ENCODE peak calls at places on chromosomes 12 and 14, in five cellular contexts. I, X, G, M and S are unnamed samples. For H3K27me3, the result is how much of the 10 kb centered on the place peaks cover.

GRCh38 chr12:69676257-69677012 is 22.7 kb downstream of the BEST3 start:
- DNase-seq in I (peak), X (no peak), G (no peak), M (no peak), S (no peak)

GRCh38 chr14:95885278-95885677 is 8.6 kb downstream of the TUNAR start:
- DNase-seq in X (no peak), G (no peak), M (no peak), I (no peak), S (no peak)

GRCh38 chr12:111284709-111285108 is 84.2 kb downstream of the PHETA1 start:
- DNase-seq in I (no peak), M (no peak), X (no peak), G (no peak), S (no peak)

GRCh38 chr14:99262977-99263448 is 9.0 kb downstream of the BCL11B start:
- DNase-seq in G (peak), M (no peak), I (no peak), X (no peak), S (no peak)

GRCh38 chr14:97198813-97199212 is 401.6 kb downstream of the VRK1 start:
- DNase-seq in G (no peak), M (no peak), I (no peak), X (no peak), S (no peak)

GRCh38 chr12:96387981-96388380 is 12.3 kb downstream of the CDK17 start:
- DNase-seq in G (no peak), X (no peak), I (no peak), M (no peak), S (no peak)

GRCh38 chr12:66182956-66183355 is 6.1 kb upstream of the IRAK3 start:
- DNase-seq in I (no peak), X (no peak), M (peak), G (no peak), S (no peak)

GRCh38 chr12:81644503-81644902 is 114.6 kb downstream of the PPFIA2 start:
- DNase-seq in G (no peak), M (peak), X (no peak), I (peak), S (no peak)

GRCh38 chr12:101875112-101875961 is 2.0 kb upstream of the DRAM1 start:
- DNase-seq in X (no peak), M (peak), I (peak), G (no peak), S (no peak)

GRCh38 chr14:65927871-65928270 is 515.3 kb downstream of the FUT8 start:
- DNase-seq in X (no peak), G (peak), M (no peak), I (no peak), S (no peak)

GRCh38 chr12:2187195-2187963 is 134.6 kb downstream of the CACNA1C start:
- DNase-seq in X (no peak), G (no peak), I (no peak), M (no peak), S (no peak)

GRCh38 chr14:83463500-83464098 is 1929.9 kb upstream of the SEL1L start:
- DNase-seq in M (peak), G (no peak), I (peak), X (no peak), S (no peak)

GRCh38 chr14:83561261-83561660 is 1968.7 kb upstream of the FLRT2 start:
- DNase-seq in M (no peak), I (no peak), X (no peak), G (no peak), S (no peak)

GRCh38 chr12:870378-870777 is 79.1 kb downstream of the RAD52 start:
- DNase-seq in G (no peak), I (no peak), X (no peak), M (no peak), S (no peak)

GRCh38 chr12:57609781-57610552 is 1.3 kb upstream of the ARHGEF25 start:
- DNase-seq in G (no peak), I (no peak), X (no peak), M (no peak), S (peak)

GRCh38 chr12:56933826-56934625 is at the start of gene SDR9C7:
- DNase-seq in G (no peak), I (no peak), X (no peak), M (no peak), S (no peak)

GRCh38 chr12:45231515-45232145 is 15.7 kb downstream of the ANO6 start:
- DNase-seq in M (peak), I (peak), X (no peak), G (no peak), S (no peak)

GRCh38 chr12:107474639-107475539 is 210.7 kb upstream of the PWP1 start:
- DNase-seq in M (no peak), X (no peak), G (no peak), I (peak), S (no peak)

GRCh38 chr12:124898200-124898950 is 16.1 kb downstream of the UBC start:
- DNase-seq in G (peak), M (no peak), I (peak), X (no peak), S (peak)

GRCh38 chr14:65594153-65594881 is 181.8 kb downstream of the FUT8 start:
- DNase-seq in M (no peak), X (no peak), I (no peak), G (no peak), S (no peak)

GRCh38 chr12:82758743-82759142 is 72.0 kb downstream of the TMTC2 start:
- DNase-seq in X (no peak), M (peak), G (no peak), I (no peak), S (no peak)

GRCh38 chr14:89429206-89430091 is 12.4 kb upstream of the FOXN3 start:
- DNase-seq in X (no peak), M (no peak), G (peak), I (peak), S (no peak)

GRCh38 chr14:83416476-83416875 is 1882.8 kb upstream of the SEL1L start:
- DNase-seq in I (no peak), M (no peak), X (no peak), G (no peak), S (no peak)

GRCh38 chr14:90426663-90427062 is 29.8 kb downstream of the CALM1 start:
- DNase-seq in I (peak), X (no peak), G (no peak), M (peak), S (no peak)

GRCh38 chr14:80621701-80622100 is 319.8 kb downstream of the CEP128 start:
- DNase-seq in X (no peak), I (peak), G (no peak), M (peak), S (no peak)

GRCh38 chr12:68122236-68122920 is 37.2 kb downstream of the IFNG start:
- DNase-seq in I (no peak), G (no peak), M (no peak), X (no peak), S (no peak)

GRCh38 chr12:58537278-58537677 is 383.0 kb downstream of the LRIG3 start:
- DNase-seq in M (peak), G (no peak), I (peak), X (no peak), S (no peak)

GRCh38 chr12:69834566-69834965 is 9.5 kb downstream of the MYRFL start:
- DNase-seq in I (no peak), X (no peak), G (no peak), M (no peak), S (no peak)

GRCh38 chr12:3293446-3294161 is 197.4 kb upstream of the PRMT8 start:
- DNase-seq in G (no peak), M (peak), I (peak), X (no peak), S (no peak)

GRCh38 chr12:97312570-97313135 is 150.0 kb upstream of the RMST start:
- DNase-seq in I (no peak), X (no peak), M (no peak), G (no peak), S (no peak)

GRCh38 chr14:31128601-31129526 is 78.7 kb downstream of the HECTD1 start:
- DNase-seq in X (no peak), G (no peak), I (no peak), M (no peak), S (no peak)

DNA sequence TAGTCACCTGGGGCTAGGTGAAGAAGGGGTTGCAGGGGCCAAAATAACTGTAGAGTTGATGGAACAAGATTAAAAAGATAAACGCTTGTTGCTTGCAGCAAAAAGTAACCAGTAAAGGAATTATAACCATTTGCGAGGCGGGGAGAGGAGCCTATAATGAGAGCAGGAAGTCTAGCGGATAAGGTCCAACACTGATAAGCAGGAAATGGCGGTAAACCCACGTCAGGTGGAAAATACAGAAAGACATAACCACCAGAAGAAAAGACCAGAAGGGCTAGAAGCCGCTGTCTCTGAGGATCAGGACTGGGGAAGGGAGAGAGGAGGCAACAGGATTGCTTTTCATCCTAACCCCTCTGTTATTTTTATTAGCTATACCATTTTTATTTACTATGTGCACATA is 303.3 kb downstream of the DPF3 start:
- DNase-seq in X (no peak), G (no peak), M (no peak), I (no peak), S (no peak)
- H3K27me3 ChIP-seq in X (under half), G (under half), M (under half), I (under half), S (under half)

GRCh38 chr12:121795029-121795977 is 1.8 kb upstream of the RHOF start:
- DNase-seq in G (peak), I (peak), X (peak), M (peak), S (peak)
- H3K4me3 ChIP-seq in G (no peak), I (peak), X (no peak), M (no peak), S (peak)

DNA sequence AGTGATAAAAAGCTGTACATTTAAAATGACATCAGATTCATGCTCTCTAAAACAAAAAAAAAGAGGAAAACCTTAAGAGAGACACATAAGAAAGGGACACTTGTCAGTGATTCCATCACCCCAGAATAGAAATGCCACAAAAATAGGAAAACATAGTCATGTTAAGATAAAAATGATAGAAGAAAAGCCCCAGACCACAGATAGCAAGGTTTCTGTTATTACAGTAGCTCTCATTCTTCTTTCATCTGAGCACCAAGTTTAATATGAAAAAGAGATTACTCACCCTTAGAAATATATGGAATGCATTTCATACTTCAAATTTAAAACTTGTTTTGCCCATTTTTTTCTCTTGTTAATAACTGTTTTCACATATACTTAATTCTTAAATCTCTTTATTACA is 217.2 kb downstream of the EGLN3 start:
- DNase-seq in I (no peak), X (no peak), M (no peak), G (no peak), S (no peak)
- H3K27me3 ChIP-seq in I (under half), X (under half), M (under half), G (under half), S (under half)

DNA sequence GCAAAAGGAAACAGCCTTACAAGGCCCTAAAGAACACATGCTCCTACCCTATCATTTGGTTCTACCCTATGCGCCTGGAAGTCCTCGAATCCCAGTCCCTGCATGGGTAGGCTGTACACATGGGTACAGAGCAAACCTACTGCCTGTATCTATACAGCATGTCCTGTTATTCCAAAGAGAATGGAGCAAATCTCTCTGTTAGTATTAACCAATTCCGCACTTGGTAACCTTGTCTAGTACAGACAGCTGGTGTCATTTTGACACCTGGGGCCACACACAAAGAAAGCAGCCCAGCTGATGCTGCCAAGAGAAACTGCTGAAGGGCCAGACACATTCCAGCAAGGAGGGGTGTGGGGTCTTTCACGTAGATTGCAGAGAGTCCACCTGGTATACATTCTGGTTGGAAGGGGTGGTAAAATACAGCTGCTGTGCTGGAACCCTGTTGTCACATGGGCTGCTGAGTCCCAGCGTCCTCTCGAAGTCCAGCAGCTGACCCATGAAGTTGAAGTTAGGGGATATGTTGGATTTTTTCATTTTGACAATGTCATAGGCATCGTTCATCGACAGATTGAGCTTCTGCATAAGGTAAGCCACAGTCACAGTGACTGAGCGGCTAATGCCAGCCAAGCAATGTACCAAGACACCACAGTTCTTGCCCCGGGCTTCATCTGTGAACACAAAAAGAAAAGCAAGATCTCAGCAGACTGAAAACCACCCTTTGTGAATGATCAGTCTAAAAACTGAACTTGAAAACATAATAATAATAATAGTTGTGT is 3.2 kb downstream of the DUSP6 start:
- DNase-seq in X (no peak), M (peak), I (peak), G (no peak), S (no peak)
- H3K4me3 ChIP-seq in X (peak), M (peak), I (peak), G (no peak), S (peak)

DNA sequence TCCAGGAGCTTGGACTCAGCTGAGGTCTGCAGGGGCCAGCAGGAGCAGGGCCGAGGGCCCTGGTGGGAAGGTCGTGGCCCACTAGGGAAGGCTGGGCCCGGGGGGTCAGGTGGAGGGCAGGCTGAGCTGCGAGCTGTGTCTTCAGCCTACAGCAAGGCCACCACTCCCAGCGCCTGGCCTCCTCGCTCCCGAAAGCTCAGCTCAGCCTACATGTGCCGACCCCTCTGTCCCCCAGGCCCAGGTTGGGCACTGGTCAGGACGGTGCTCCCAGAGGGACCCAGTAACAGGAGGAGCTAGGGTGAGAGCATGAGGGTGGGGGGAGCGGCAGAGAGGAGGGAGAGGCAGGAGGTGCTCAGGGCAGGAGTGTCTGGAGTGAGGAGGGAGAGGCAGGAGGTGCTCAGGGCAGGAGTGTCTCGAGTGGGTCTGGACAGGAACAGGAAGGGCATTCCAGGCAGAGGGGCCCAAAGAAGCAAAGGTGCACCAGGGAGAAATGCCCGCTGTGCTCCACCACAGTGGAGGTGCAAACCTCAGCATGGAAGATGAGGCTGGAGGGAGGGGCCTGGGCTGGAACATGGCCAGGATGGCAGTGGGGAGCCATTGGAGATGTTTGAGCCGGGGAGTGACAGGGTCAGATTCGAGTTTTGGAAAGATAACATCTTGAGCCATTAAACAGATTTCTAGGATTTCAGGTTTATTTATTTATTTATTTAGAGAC is 29.1 kb upstream of the GPR132 start:
- DNase-seq in X (no peak), G (no peak), I (no peak), M (no peak), S (no peak)
- H3K27me3 ChIP-seq in X (under half), G (under half), I (under half), M (under half), S (under half)